ENCODE peak calls at places on chromosomes 5 and 9, in six cellular contexts. D is amniotic stem cell, N is lower leg skin, C is caudate nucleus, O is C1 segment of cervical spinal cord, P is MCF 10A. A is an unnamed sample.

GRCh38 chr5:98999631-99000030 is 70.8 kb upstream of the CHD1 start:
- DNase-seq in O (no peak), C (no peak), P (peak; percentile 50), D (no peak), N (no peak), A (no peak)

GRCh38 chr9:35691757-35692301 is 2.1 kb upstream of the TPM2 start:
- DNase-seq in N (no peak), D (no peak), O (no peak), C (no peak), P (no peak), A (no peak)

GRCh38 chr9:136566899-136567298 is 21.1 kb upstream of the NOTCH1 start:
- DNase-seq in N (no peak), C (peak; percentile 78), D (no peak), O (no peak), P (peak; percentile 49), A (no peak)

GRCh38 chr5:140118294-140118936 is 4.5 kb downstream of the PURA start:
- DNase-seq in P (no peak), N (no peak), D (no peak), C (no peak), O (no peak), A (no peak)

GRCh38 chr5:1513326-1514026 is 10.3 kb downstream of the LPCAT1 start:
- DNase-seq in C (no peak), P (no peak), N (peak; percentile 76), O (no peak), D (no peak), A (no peak)

GRCh38 chr5:126508962-126509279 is 85.7 kb downstream of the GRAMD2B start:
- DNase-seq in O (no peak), N (no peak), D (no peak), P (peak; percentile 58), C (no peak), A (no peak)

GRCh38 chr5:152688561-152689274 is 283.6 kb upstream of the NMUR2 start:
- DNase-seq in D (no peak), O (no peak), N (no peak), C (peak; percentile 21), P (peak; percentile 98), A (peak; percentile 29)

GRCh38 chr9:98708103-98708932 is 417 bp downstream of the GABBR2 start:
- DNase-seq in N (peak; percentile 65), C (no peak), D (no peak), P (no peak), O (no peak), A (no peak)

GRCh38 chr9:104805441-104805840 is 41.5 kb downstream of the NIPSNAP3B start:
- DNase-seq in C (no peak), D (no peak), O (no peak), N (no peak), P (peak; percentile 46), A (no peak)

GRCh38 chr9:129422032-129422842 is 198.7 kb downstream of the C9orf50 start:
- DNase-seq in D (no peak), N (no peak), C (no peak), O (no peak), P (no peak), A (no peak)

GRCh38 chr5:89255845-89256463 is 373.0 kb upstream of the MEF2C start:
- DNase-seq in O (no peak), N (no peak), P (peak; percentile 43), C (no peak), D (no peak), A (no peak)

GRCh38 chr5:100430268-100430900 is 104.8 kb upstream of the FAM174A start:
- DNase-seq in P (peak; percentile 65), C (peak; percentile 11), O (no peak), D (peak; percentile 7), N (no peak), A (peak; percentile 19)

GRCh38 chr5:157390179-157390923 is 69.7 kb upstream of the NIPAL4 start:
- DNase-seq in C (no peak), D (peak; percentile 68), P (peak; percentile 98), O (no peak), N (no peak), A (peak; percentile 75)

GRCh38 chr5:15009420-15009819 is 137.8 kb upstream of the ANKH start:
- DNase-seq in P (peak; percentile 95), O (no peak), C (no peak), N (no peak), D (no peak), A (no peak)

GRCh38 chr5:32160228-32160627 is 13.9 kb downstream of the GOLPH3 start:
- DNase-seq in P (no peak), N (no peak), O (no peak), D (no peak), C (no peak), A (no peak)

GRCh38 chr9:29799227-29799626 is 2225.9 kb upstream of the C9orf72 start:
- DNase-seq in C (no peak), D (no peak), P (peak; percentile 85), N (no peak), O (no peak), A (no peak)

GRCh38 chr9:20286969-20287368 is 335.3 kb downstream of the MLLT3 start:
- DNase-seq in C (no peak), O (no peak), D (no peak), P (no peak), N (no peak), A (no peak)

GRCh38 chr5:113569396-113569795 is 55.9 kb downstream of the YTHDC2 start:
- DNase-seq in D (no peak), P (no peak), O (no peak), C (no peak), N (no peak), A (no peak)

GRCh38 chr5:172276214-172276613 is 7.3 kb downstream of the UBTD2 start:
- DNase-seq in C (no peak), N (no peak), P (peak; percentile 76), D (no peak), O (no peak), A (no peak)

GRCh38 chr5:132024789-132025402 is 13.4 kb upstream of the ACSL6 start:
- DNase-seq in N (peak; percentile 59), P (no peak), O (no peak), C (no peak), D (no peak), A (no peak)

A was measured in GM04504.